ENCODE peak calls at places on chromosomes 4 and X, in seven cellular contexts. C is HCT116, V is K562, K is SK-N-SH, A is HepG2, R is GM12878, Y is H1. N is an unnamed sample.

GRCh38 chr4:21768349-21769310 is 179.9 kb downstream of the KCNIP4 start:
- DNase-seq in C (peak; percentile 28), V (peak; percentile 49), K (peak; percentile 18), A (peak; percentile 28), R (no peak), Y (no peak), N (peak; percentile 1)

GRCh38 chr4:130668859-130669258 is 1572.9 kb downstream of the C4orf33 start:
- DNase-seq in C (no peak), V (no peak), K (no peak), A (no peak), R (no peak), Y (no peak), N (no peak)

GRCh38 chrX:96372313-96373046 is 312.2 kb upstream of the DIAPH2 start:
- DNase-seq in C (peak; percentile 1), V (peak; percentile 3), K (peak; percentile 38), A (peak; percentile 27), R (no peak), Y (no peak), N (peak; percentile 45)

GRCh38 chr4:98679738-98680137 is 21.3 kb upstream of the TSPAN5 start:
- DNase-seq in C (no peak), V (no peak), K (no peak), A (no peak), R (no peak), Y (no peak), N (no peak)

GRCh38 chrX:54776987-54777672 is 20.9 kb downstream of the ITIH6 start:
- DNase-seq in C (no peak), V (no peak), K (no peak), A (no peak), R (no peak), Y (no peak), N (no peak)

GRCh38 chr4:75107703-75108612 is 175.0 kb downstream of the PARM1 start:
- DNase-seq in C (no peak), V (no peak), K (no peak), A (no peak), R (no peak), Y (no peak), N (no peak)

GRCh38 chr4:108042927-108043326 is 53.2 kb downstream of the HADH start:
- DNase-seq in C (no peak), V (no peak), K (no peak), A (no peak), R (no peak), Y (no peak), N (no peak)

GRCh38 chr4:161828061-161828460 is 335.7 kb downstream of the FSTL5 start:
- DNase-seq in C (no peak), V (no peak), K (no peak), A (no peak), R (no peak), Y (no peak), N (no peak)

GRCh38 chr4:15413010-15413622 is 14.7 kb upstream of the C1QTNF7 start:
- DNase-seq in C (no peak), V (no peak), K (no peak), A (no peak), R (no peak), Y (no peak), N (no peak)

GRCh38 chr4:113153529-113154101 is 104.2 kb downstream of the ANK2 start:
- DNase-seq in C (no peak), V (no peak), K (no peak), A (peak; percentile 75), R (no peak), Y (no peak), N (peak; percentile 16)

GRCh38 chrX:136028383-136028984 is 43.2 kb downstream of the SLC9A6 start:
- DNase-seq in C (peak; percentile 21), V (peak; percentile 46), K (peak; percentile 47), A (peak; percentile 23), R (no peak), Y (no peak), N (no peak)

GRCh38 chr4:182973421-182974340 is 56.5 kb upstream of the DCTD start:
- DNase-seq in C (no peak), V (no peak), K (no peak), A (no peak), R (no peak), Y (no peak), N (no peak)

GRCh38 chr4:168993724-168994510 is 16.1 kb downstream of the CBR4 start:
- DNase-seq in C (no peak), V (no peak), K (no peak), A (no peak), R (no peak), Y (no peak), N (no peak)

GRCh38 chr4:35652197-35652596 is 592.1 kb downstream of the ARAP2 start:
- DNase-seq in C (no peak), V (no peak), K (no peak), A (no peak), R (no peak), Y (no peak), N (no peak)

GRCh38 chrX:118226060-118226428 is 109.4 kb upstream of the KLHL13 start:
- DNase-seq in C (no peak), V (peak; percentile 8), K (peak; percentile 35), A (peak; percentile 1), R (peak; percentile 28), Y (no peak), N (peak; percentile 7)

GRCh38 chr4:130125468-130125867 is 1029.5 kb downstream of the C4orf33 start:
- DNase-seq in C (no peak), V (no peak), K (no peak), A (no peak), R (no peak), Y (no peak), N (no peak)

GRCh38 chr4:182616476-182616875 is 300.7 kb downstream of the DCTD start:
- DNase-seq in C (no peak), V (no peak), K (no peak), A (no peak), R (no peak), Y (no peak), N (no peak)

GRCh38 chr4:2846172-2846571 is 2.5 kb downstream of the ADD1 start:
- DNase-seq in C (no peak), V (no peak), K (no peak), A (no peak), R (no peak), Y (no peak), N (no peak)

GRCh38 chr4:4670869-4671268 is 129.0 kb upstream of the STX18 start:
- DNase-seq in C (no peak), V (no peak), K (no peak), A (peak; percentile 29), R (no peak), Y (no peak), N (no peak)
- TF ChIP-seq JUND in C (no peak), V (no peak), K (no peak), A (no peak), R (no peak), Y (peak; percentile 32), N (no peak)

GRCh38 chr4:127610488-127610887 is 22.3 kb upstream of the INTU start:
- DNase-seq in C (no peak), V (no peak), K (no peak), A (no peak), R (no peak), Y (no peak), N (no peak)

GRCh38 chr4:127601029-127601428 is 31.7 kb upstream of the INTU start:
- DNase-seq in C (no peak), V (no peak), K (no peak), A (no peak), R (no peak), Y (no peak), N (no peak)

GRCh38 chr4:127609484-127609883 is 23.3 kb upstream of the INTU start:
- DNase-seq in C (no peak), V (no peak), K (no peak), A (no peak), R (no peak), Y (no peak), N (no peak)

GRCh38 chr4:127606823-127607222 is 25.9 kb upstream of the INTU start:
- DNase-seq in C (no peak), V (no peak), K (no peak), A (no peak), R (no peak), Y (no peak), N (no peak)

DNA sequence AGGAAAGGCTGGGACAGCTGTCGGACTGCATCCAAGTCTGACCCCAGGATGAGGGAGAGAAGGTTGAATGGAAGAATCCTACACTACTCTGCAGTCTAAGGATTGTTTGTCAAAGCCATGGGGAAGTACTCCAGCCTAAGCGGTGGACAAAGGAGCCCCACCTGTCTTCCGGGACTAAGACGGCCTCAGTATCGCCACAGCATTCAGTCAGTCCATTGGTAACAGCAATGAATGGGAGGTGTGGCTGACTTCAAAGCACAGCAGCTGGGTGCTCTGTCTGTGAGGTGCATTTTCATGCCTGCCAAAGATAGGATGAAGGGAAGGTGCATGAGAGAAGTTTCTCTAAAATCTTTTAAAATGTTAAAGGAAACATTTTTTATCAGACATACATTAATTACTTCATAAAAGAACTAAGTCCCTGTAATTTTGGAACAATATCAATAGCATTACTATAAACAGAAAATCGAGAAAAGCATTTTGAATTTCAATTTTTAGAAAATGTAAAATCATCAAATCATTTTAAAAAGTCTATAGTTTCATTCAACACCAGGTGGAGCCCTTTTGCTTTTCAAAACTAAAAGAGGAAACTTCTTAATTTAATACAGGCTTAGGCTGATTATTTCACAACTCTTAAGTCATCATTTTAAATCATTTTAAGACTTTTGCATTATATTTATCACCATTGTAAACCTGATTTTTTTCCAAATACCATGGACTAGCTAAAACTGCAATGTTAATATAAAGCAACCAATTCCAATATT is 27.6 kb upstream of the INTU start:
- DNase-seq in C (peak; percentile 33), V (peak; percentile 38), K (peak; percentile 33), A (peak; percentile 29), R (no peak), Y (peak; percentile 61), N (peak; percentile 35)
- TF ChIP-seq JUND in C (no peak), V (no peak), K (no peak), A (no peak), R (no peak), Y (no peak), N (no peak)

GRCh38 chr4:41204400-41204978 is 9.9 kb downstream of the APBB2 start:
- DNase-seq in C (peak; percentile 67), V (no peak), K (no peak), A (peak; percentile 30), R (no peak), Y (no peak), N (peak; percentile 6)
- TF ChIP-seq JUND in C (peak; percentile 65), V (no peak), K (peak; percentile 78), A (no peak), R (no peak), Y (no peak), N (no peak)

GRCh38 chr4:43330288-43330687 is 437.8 kb downstream of the GRXCR1 start:
- DNase-seq in C (no peak), V (no peak), K (no peak), A (no peak), R (no peak), Y (no peak), N (no peak)

DNA sequence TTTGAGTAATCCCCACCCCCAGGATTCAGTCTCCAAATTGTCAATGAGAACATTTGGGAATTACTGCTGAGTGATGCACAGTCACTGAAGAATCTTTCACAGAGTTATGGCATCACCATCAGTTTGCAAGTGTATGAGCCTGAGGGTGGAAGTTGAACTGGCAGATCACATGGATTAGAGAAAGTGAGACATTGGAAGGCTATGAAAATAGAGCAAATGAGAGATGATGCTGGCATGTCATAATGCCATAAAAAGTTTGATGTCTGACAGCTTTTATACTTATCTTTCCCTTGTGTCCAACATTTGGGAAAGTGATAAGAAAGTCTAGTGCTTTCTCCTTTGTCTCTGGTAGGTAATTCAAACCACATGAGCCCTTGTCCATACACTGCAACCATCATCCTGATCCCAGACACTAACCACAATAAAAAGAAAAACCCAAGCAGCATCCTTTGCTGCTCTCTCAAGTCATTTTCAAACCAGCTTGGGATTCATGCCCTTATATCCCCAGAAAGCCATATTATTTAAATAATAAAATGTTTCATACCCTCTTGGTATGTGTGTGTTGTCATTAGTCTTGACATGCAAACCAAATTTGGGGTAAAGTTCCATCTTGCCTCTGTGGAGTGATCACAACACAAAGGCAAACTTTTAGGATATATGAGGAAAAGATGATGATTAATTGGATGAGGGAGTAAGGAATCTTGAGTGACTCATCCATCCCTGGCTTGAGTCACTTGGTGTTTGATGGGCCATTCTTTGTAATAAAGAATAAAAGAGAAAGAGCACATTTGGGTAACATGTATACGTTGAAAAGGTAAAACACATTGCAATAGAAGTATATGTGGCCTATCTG is 438.9 kb downstream of the GRXCR1 start:
- DNase-seq in C (no peak), V (no peak), K (no peak), A (no peak), R (no peak), Y (no peak), N (no peak)
- TF ChIP-seq JUND in C (no peak), V (no peak), K (peak; percentile 88), A (no peak), R (no peak), Y (no peak), N (no peak)

N was measured in T47D.